ENCODE peak calls at places on chromosomes 16 and 17, in seven cellular contexts. Y is kidney; G is H4; C is ELF-1; D is NCI-H2171; T is amygdala; S is stimulated activated naive CD8-positive, alpha-beta T cell treated with anti-CD3 and anti-CD28 coated beads, Interleukin-15, Interleukin-2, amounts not matched to agents 100 U/mL and 50 U/mL, for 24 hours. A is an unnamed sample.

GRCh38 chr16:56234737-56235136 is 43.4 kb downstream of the GNAO1 start:
- DNase-seq in T (no peak), D (no peak), S (no peak), C (no peak), Y (no peak), G (no peak), A (no peak)

GRCh38 chr16:21150375-21151001 is at the start of gene DNAH3:
- DNase-seq in Y (peak), T (no peak), D (peak), G (no peak), S (no peak), C (no peak), A (no peak)

GRCh38 chr17:58487589-58488427 is at the start of gene HSF5:
- DNase-seq in D (no peak), G (no peak), Y (peak), S (peak), C (peak), T (no peak), A (no peak)

GRCh38 chr16:19517424-19518089 is 4.3 kb downstream of the GDE1 start:
- DNase-seq in Y (no peak), G (peak), D (no peak), S (no peak), T (no peak), C (no peak), A (peak)

GRCh38 chr16:82653550-82654511 is 27.1 kb downstream of the CDH13 start:
- DNase-seq in S (peak), Y (peak), D (no peak), C (peak), G (peak), T (no peak), A (peak)

GRCh38 chr17:44913676-44914075 is 1.6 kb downstream of the GFAP start:
- DNase-seq in T (no peak), D (no peak), G (no peak), C (no peak), S (no peak), Y (no peak), A (no peak)

GRCh38 chr17:68600881-68601564 is at the start of gene FAM20A:
- DNase-seq in S (peak), D (peak), T (no peak), Y (peak), C (peak), G (no peak), A (no peak)

GRCh38 chr16:84191466-84191865 is 509 bp downstream of the ADAD2 start:
- DNase-seq in D (no peak), S (no peak), T (no peak), C (no peak), G (no peak), Y (peak), A (no peak)

GRCh38 chr17:35103271-35103670 is 16.4 kb downstream of the RAD51D start:
- DNase-seq in C (peak), S (no peak), G (no peak), D (no peak), Y (no peak), T (no peak), A (no peak)

GRCh38 chr17:8318010-8318409 is 8.0 kb downstream of the ARHGEF15 start:
- DNase-seq in G (no peak), T (no peak), S (no peak), Y (no peak), C (no peak), D (no peak), A (no peak)

GRCh38 chr17:8311131-8311790 is 1.2 kb downstream of the ARHGEF15 start:
- DNase-seq in D (no peak), S (no peak), C (no peak), G (no peak), T (no peak), Y (peak), A (no peak)

A was measured in SJSA1.